ENCODE peak calls at places on chromosomes 1 and 21, in nine cellular contexts. Q is GM12865, X is AG09309, L is uterus, H is lung, S is mammary epithelial cell, A is cardiac fibroblast, M is body of pancreas, D is upper lobe of left lung. Z is an unnamed sample.

GRCh38 chr1:50426702-50427085 is 3.5 kb upstream of the DMRTA2 start:
- DNase-seq in Q (no peak), X (no peak), L (no peak), H (no peak), S (no peak), A (no peak), M (no peak), D (no peak), Z (no peak)

GRCh38 chr21:31580866-31581276 is 78.6 kb upstream of the SOD1 start:
- DNase-seq in Q (peak; percentile 69), X (peak; percentile 7), L (peak; percentile 41), H (peak; percentile 59), S (peak; percentile 37), A (peak; percentile 73), M (peak; percentile 81), D (peak; percentile 61), Z (no peak)

GRCh38 chr1:94612555-94613204 is 71.1 kb upstream of the F3 start:
- DNase-seq in Q (no peak), X (no peak), L (no peak), H (no peak), S (no peak), A (no peak), M (no peak), D (no peak), Z (no peak)

GRCh38 chr1:229093546-229094336 is 177.2 kb upstream of the RAB4A start:
- DNase-seq in Q (no peak), X (no peak), L (no peak), H (peak; percentile 77), S (peak; percentile 76), A (no peak), M (peak; percentile 88), D (peak; percentile 74), Z (no peak)

GRCh38 chr1:232462200-232462599 is 167.7 kb downstream of the SIPA1L2 start:
- DNase-seq in Q (no peak), X (no peak), L (no peak), H (no peak), S (peak; percentile 81), A (no peak), M (no peak), D (no peak), Z (no peak)

GRCh38 chr1:22142315-22143064 is 407 bp downstream of the WNT4 start:
- DNase-seq in Q (no peak), X (no peak), L (no peak), H (no peak), S (peak; percentile 45), A (peak; percentile 29), M (peak; percentile 49), D (no peak), Z (no peak)

GRCh38 chr1:226410958-226411357 is 3.1 kb upstream of the PARP1 start:
- DNase-seq in Q (no peak), X (no peak), L (no peak), H (no peak), S (no peak), A (no peak), M (no peak), D (peak; percentile 19), Z (no peak)

GRCh38 chr1:205961405-205961804 is 18.1 kb upstream of the SLC26A9 start:
- DNase-seq in Q (peak; percentile 68), X (no peak), L (no peak), H (no peak), S (no peak), A (peak; percentile 14), M (peak; percentile 22), D (peak; percentile 55), Z (no peak)

GRCh38 chr21:44427241-44428120 is 27.8 kb upstream of the LRRC3 start:
- DNase-seq in Q (no peak), X (no peak), L (no peak), H (no peak), S (no peak), A (no peak), M (peak; percentile 28), D (peak; percentile 18), Z (no peak)

GRCh38 chr21:32611471-32611997 is 643 bp downstream of the CFAP298 start:
- DNase-seq in Q (peak; percentile 48), X (no peak), L (no peak), H (peak; percentile 35), S (peak; percentile 30), A (peak; percentile 22), M (peak; percentile 32), D (peak; percentile 45), Z (no peak)

GRCh38 chr1:6581561-6582305 is 1.9 kb downstream of the ZBTB48 start:
- DNase-seq in Q (peak; percentile 39), X (no peak), L (no peak), H (peak; percentile 48), S (peak; percentile 83), A (no peak), M (no peak), D (peak; percentile 81), Z (no peak)

GRCh38 chr1:119160851-119161250 is 20.4 kb upstream of the WARS2 start:
- DNase-seq in Q (no peak), X (peak; percentile 79), L (no peak), H (no peak), S (no peak), A (peak; percentile 92), M (no peak), D (no peak), Z (no peak)

GRCh38 chr1:46445773-46446256 is 43.8 kb upstream of the DMBX1 start:
- DNase-seq in Q (no peak), X (no peak), L (no peak), H (no peak), S (no peak), A (no peak), M (no peak), D (no peak), Z (no peak)
- TF ChIP-seq CTCF in Q (no peak), X (peak; percentile 6), L (no peak), H (no peak), S (no peak), A (no peak), M (no peak), D (no peak), Z (no peak)

GRCh38 chr1:161506336-161507223 is 1.3 kb downstream of the FCGR2A start:
- DNase-seq in Q (no peak), X (no peak), L (no peak), H (peak; percentile 66), S (no peak), A (peak; percentile 35), M (no peak), D (peak; percentile 81), Z (no peak)

GRCh38 chr1:161511018-161511755 is 5.9 kb downstream of the FCGR2A start:
- DNase-seq in Q (no peak), X (no peak), L (no peak), H (no peak), S (no peak), A (peak; percentile 28), M (no peak), D (no peak), Z (no peak)

GRCh38 chr1:161505892-161506173 is 576 bp downstream of the FCGR2A start:
- DNase-seq in Q (no peak), X (no peak), L (no peak), H (no peak), S (no peak), A (no peak), M (no peak), D (no peak), Z (no peak)

GRCh38 chr1:161511756-161512060 is 6.5 kb downstream of the FCGR2A start:
- DNase-seq in Q (no peak), X (no peak), L (no peak), H (no peak), S (no peak), A (no peak), M (no peak), D (no peak), Z (no peak)

GRCh38 chr1:161510477-161510876 is 5.2 kb downstream of the FCGR2A start:
- DNase-seq in Q (no peak), X (no peak), L (no peak), H (no peak), S (no peak), A (no peak), M (no peak), D (no peak), Z (no peak)
- H3K4me3 ChIP-seq in Q (no peak overlapping the region), X (no peak overlapping the region), L (no peak overlapping the region), H (no peak overlapping the region), S (no peak overlapping the region), A (no peak overlapping the region), M (no peak overlapping the region), D (no peak overlapping the region), Z (no peak overlapping the region)

GRCh38 chr1:222387020-222387816 is 160.7 kb downstream of the HHIPL2 start:
- DNase-seq in Q (peak; percentile 5), X (no peak), L (no peak), H (no peak), S (no peak), A (no peak), M (no peak), D (no peak), Z (no peak)
- TF ChIP-seq CTCF in Q (no peak), X (peak; percentile 13), L (no peak), H (no peak), S (peak; percentile 29), A (peak; percentile 21), M (no peak), D (no peak), Z (peak; percentile 39)

DNA sequence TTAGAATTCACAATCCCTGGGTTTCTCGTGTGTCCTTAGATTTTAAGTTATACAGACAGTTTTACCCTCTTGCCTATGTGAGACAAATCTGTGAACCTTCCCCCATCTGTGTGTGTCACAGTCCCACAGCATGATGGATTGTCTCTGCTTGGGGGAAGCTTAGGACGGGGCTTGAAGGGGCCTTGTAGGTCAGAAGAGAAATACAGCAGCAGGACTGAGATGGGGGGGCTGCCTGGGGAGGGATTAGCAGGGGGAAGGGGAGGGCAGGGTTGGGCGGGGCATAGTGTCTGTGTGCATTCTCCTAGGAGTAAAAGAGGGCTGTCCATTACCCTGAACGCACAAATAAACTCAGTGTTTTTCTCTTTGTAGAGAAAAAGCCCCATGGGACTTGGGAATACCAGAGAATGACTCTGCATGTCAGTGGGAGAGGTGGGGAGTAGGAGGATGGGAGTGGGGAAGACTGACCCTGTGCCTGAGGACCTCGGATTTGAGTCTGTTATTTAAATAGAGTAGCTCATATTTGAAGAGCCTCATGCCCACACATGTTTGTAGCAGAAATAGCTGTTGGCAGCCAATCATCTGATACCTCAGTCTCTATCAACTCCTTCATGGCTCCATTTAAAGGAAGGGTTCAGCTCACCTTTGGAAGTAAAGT is 16.4 kb downstream of the RNF220 start:
- DNase-seq in Q (no peak), X (no peak), L (no peak), H (no peak), S (no peak), A (no peak), M (no peak), D (no peak), Z (no peak)
- H3K4me3 ChIP-seq in Q (no peak overlapping the region), X (no peak overlapping the region), L (no peak overlapping the region), H (no peak overlapping the region), S (no peak overlapping the region), A (no peak overlapping the region), M (no peak overlapping the region), D (no peak overlapping the region), Z (no peak overlapping the region)

GRCh38 chr1:183808296-183809027 is 3.5 kb downstream of the RGL1 start:
- DNase-seq in Q (no peak), X (no peak), L (no peak), H (no peak), S (no peak), A (no peak), M (no peak), D (no peak), Z (no peak)
- TF ChIP-seq CTCF in Q (no peak), X (no peak), L (no peak), H (no peak), S (no peak), A (no peak), M (no peak), D (no peak), Z (no peak)

GRCh38 chr1:227886993-227887696 is 60.6 kb downstream of the WNT9A start:
- DNase-seq in Q (no peak), X (no peak), L (peak; percentile 78), H (peak; percentile 54), S (no peak), A (peak; percentile 47), M (peak; percentile 29), D (peak; percentile 22), Z (no peak)
- H3K4me3 ChIP-seq in Q (no peak overlapping the region), X (no peak overlapping the region), L (peak overlapping the region; percentile 39), H (no peak overlapping the region), S (no peak overlapping the region), A (peak overlapping the region; percentile 8), M (no peak overlapping the region), D (peak overlapping the region; percentile 9), Z (no peak overlapping the region)